ENCODE peak calls at places on chromosomes 2 and 18, in five cellular contexts. D, F, Z, C and K are unnamed samples.

GRCh38 chr2:203097735-203098134 is 83.1 kb downstream of the NBEAL1 start:
- DNase-seq in D (no peak), F (no peak), Z (no peak), C (peak), K (no peak)

GRCh38 chr2:119823734-119824334 is 64.1 kb downstream of the PTPN4 start:
- DNase-seq in D (peak), F (no peak), Z (no peak), C (peak), K (peak)

GRCh38 chr2:207767461-207768167 is 2.1 kb downstream of the FZD5 start:
- DNase-seq in D (peak), F (peak), Z (peak), C (peak), K (peak)

GRCh38 chr18:57230861-57231260 is 84.0 kb downstream of the BOD1L2 start:
- DNase-seq in D (no peak), F (no peak), Z (no peak), C (no peak), K (no peak)

GRCh38 chr2:165163771-165164170 is 40.1 kb downstream of the SCN3A start:
- DNase-seq in D (no peak), F (no peak), Z (no peak), C (no peak), K (no peak)

GRCh38 chr2:173986805-173987204 is 21.6 kb upstream of the SP3 start:
- DNase-seq in D (no peak), F (no peak), Z (peak), C (no peak), K (peak)

GRCh38 chr2:44772670-44773378 is 168.7 kb upstream of the SIX3 start:
- DNase-seq in D (no peak), F (no peak), Z (no peak), C (no peak), K (no peak)

GRCh38 chr2:205712508-205712907 is 30.2 kb downstream of the NRP2 start:
- DNase-seq in D (no peak), F (no peak), Z (no peak), C (no peak), K (no peak)

GRCh38 chr2:209977386-209978239 is 24.8 kb upstream of the RPE start:
- DNase-seq in D (peak), F (no peak), Z (no peak), C (peak), K (no peak)

GRCh38 chr2:119768731-119769130 is 9.0 kb downstream of the PTPN4 start:
- DNase-seq in D (no peak), F (no peak), Z (no peak), C (no peak), K (no peak)

GRCh38 chr2:240162531-240162930 is 22.1 kb upstream of the OTOS start:
- DNase-seq in D (no peak), F (no peak), Z (no peak), C (no peak), K (no peak)

GRCh38 chr2:8202139-8202538 is 479.7 kb upstream of the ID2 start:
- DNase-seq in D (no peak), F (no peak), Z (no peak), C (no peak), K (no peak)

GRCh38 chr2:240916571-240917008 is 10.5 kb downstream of the CROCC2 start:
- DNase-seq in D (peak), F (peak), Z (no peak), C (no peak), K (no peak)

GRCh38 chr2:159089543-159089942 is 121.1 kb downstream of the TANC1 start:
- DNase-seq in D (no peak), F (no peak), Z (no peak), C (no peak), K (no peak)

GRCh38 chr2:146853741-146854444 is 990.9 kb upstream of the ACVR2A start:
- DNase-seq in D (no peak), F (no peak), Z (no peak), C (no peak), K (no peak)

GRCh38 chr2:157301323-157301722 is 24.3 kb downstream of the ERMN start:
- DNase-seq in D (no peak), F (no peak), Z (no peak), C (no peak), K (no peak)

GRCh38 chr2:47031909-47032668 is 116.5 kb upstream of the MCFD2 start:
- DNase-seq in D (no peak), F (no peak), Z (no peak), C (no peak), K (no peak)

GRCh38 chr18:74147779-74148542 is at the start of the genes FBXO15 and TIMM21:
- DNase-seq in D (peak), F (peak), Z (peak), C (peak), K (peak)
- TF ChIP-seq POLR2A in D (peak), F (peak), Z (peak), C (peak), K (peak)

GRCh38 chr2:213007290-213007838 is 144.0 kb downstream of the IKZF2 start:
- DNase-seq in D (no peak), F (no peak), Z (no peak), C (no peak), K (no peak)
- TF ChIP-seq POLR2A in D (no peak), F (no peak), Z (no peak), C (no peak), K (no peak)

DNA sequence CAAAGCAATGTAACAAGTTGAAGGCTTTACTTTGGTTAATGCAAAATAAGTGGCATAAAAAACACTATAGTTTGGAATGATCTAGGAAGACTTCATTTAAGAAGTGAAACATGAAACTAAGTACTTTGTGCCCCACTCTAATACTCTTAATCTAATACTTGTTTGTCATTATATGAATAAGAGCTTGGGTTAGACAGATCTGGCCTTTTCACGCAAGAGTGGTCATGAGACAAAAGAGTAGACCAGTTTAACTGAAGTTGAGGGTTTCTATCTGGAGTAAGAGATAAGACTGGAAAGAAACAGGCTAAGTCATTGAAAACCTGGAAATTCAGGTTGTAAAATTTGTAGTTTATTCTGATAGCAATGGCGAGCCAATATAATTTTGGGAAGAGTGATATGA is 2.8 kb downstream of the SLC30A6 start:
- DNase-seq in D (no peak), F (no peak), Z (no peak), C (peak), K (no peak)
- TF ChIP-seq POLR2A in D (no peak), F (no peak), Z (no peak), C (peak), K (no peak)

GRCh38 chr2:27021253-27021801 is 11.4 kb upstream of the TMEM214 start:
- DNase-seq in D (no peak), F (no peak), Z (peak), C (no peak), K (no peak)

GRCh38 chr2:27016801-27017325 is 15.9 kb upstream of the TMEM214 start:
- DNase-seq in D (peak), F (no peak), Z (peak), C (peak), K (peak)

GRCh38 chr2:27020337-27020948 is 12.3 kb upstream of the TMEM214 start:
- DNase-seq in D (no peak), F (peak), Z (peak), C (peak), K (no peak)

GRCh38 chr2:27019459-27020336 is 13.1 kb upstream of the TMEM214 start:
- DNase-seq in D (no peak), F (no peak), Z (no peak), C (peak), K (no peak)

GRCh38 chr2:27018142-27018541 is 14.6 kb upstream of the TMEM214 start:
- DNase-seq in D (no peak), F (no peak), Z (no peak), C (no peak), K (no peak)
- TF ChIP-seq POLR2A in D (no peak), F (no peak), Z (no peak), C (no peak), K (no peak)

DNA sequence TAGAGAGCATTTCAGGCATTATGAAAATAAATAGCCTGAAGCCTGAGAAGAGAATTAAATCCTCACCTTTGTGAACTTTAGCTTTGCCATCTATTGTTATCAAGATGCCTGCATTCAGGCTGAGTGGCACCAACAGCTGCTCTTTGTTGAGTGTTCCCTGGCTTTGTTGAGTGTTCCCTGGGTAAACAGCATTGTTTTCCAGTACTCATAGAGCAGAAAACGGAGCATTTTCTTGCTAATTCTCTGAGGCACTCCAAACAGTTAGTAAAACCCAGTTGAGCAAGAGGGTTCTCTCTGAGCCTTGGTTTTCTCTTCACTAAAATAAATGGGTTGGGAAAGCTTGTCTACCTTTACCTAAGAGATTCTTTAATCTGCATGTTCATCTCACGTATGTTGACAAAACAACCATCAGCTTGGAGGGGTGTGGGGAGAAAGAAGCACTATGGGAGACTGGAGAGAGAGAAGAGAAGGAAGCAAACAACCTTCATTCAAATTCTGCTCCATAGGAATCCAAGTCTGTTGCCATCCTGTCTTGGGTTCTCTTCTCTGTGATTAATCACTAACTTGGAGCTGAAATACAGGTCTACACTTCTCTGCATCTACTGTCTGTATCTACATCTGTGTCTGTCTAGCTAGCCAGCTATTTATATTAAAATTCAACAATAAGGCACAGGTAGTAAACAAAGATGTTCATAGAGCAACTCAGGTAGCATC is 567.0 kb upstream of the SOX11 start:
- DNase-seq in D (no peak), F (no peak), Z (no peak), C (no peak), K (no peak)
- TF ChIP-seq POLR2A in D (no peak), F (no peak), Z (no peak), C (no peak), K (no peak)